ENCODE peak calls at places on chromosomes 12 and 14, in five cellular contexts. X is stimulated activated CD4-positive, alpha-beta T cell treated with anti-CD3 and anti-CD28 coated beads, Interleukin-4, amount 100 ng/mL, for 4 hours; E is GM23338; V is HFF-Myc; U is AG04450. G is an unnamed sample.
A peak's percentile ranks its signal among the peaks of the same experiment; 100 is the strongest.

GRCh38 chr14:92341791-92342190 is 18.8 kb downstream of the SLC24A4 start:
- DNase-seq in X (peak; percentile 10), E (no peak), V (no peak), U (no peak), G (no peak)

GRCh38 chr14:35201066-35201465 is 78.7 kb downstream of the PRORP start:
- DNase-seq in X (no peak), E (no peak), V (no peak), U (no peak), G (no peak)

GRCh38 chr12:71455028-71455737 is 15.6 kb downstream of the LGR5 start:
- DNase-seq in X (no peak), E (no peak), V (no peak), U (no peak), G (no peak)

GRCh38 chr14:50920482-50921225 is 23.6 kb downstream of the PYGL start:
- DNase-seq in X (no peak), E (peak; percentile 50), V (peak; percentile 42), U (peak; percentile 48), G (no peak)

GRCh38 chr12:48929551-48929950 is 4.3 kb upstream of the FKBP11 start:
- DNase-seq in X (no peak), E (no peak), V (no peak), U (no peak), G (no peak)

GRCh38 chr12:86698581-86698980 is 442.4 kb upstream of the MGAT4C start:
- DNase-seq in X (no peak), E (no peak), V (no peak), U (no peak), G (no peak)

GRCh38 chr14:22973217-22974032 is 8.9 kb downstream of the AJUBA start:
- DNase-seq in X (peak; percentile 19), E (peak; percentile 77), V (no peak), U (no peak), G (no peak)

GRCh38 chr12:49803693-49804450 is 24.3 kb downstream of the NCKAP5L start:
- DNase-seq in X (no peak), E (no peak), V (no peak), U (no peak), G (no peak)

G was measured in activated B cell treated with CpG ODN at 0.5 μM for 24 hours.